ENCODE peak calls at places on chromosomes 6 and 20, in five cellular contexts. One of them, this sample, is unnamed.

GRCh38 chr6:15457903-15458530 is 204.8 kb downstream of the DTNBP1 start:
- DNase-seq in cardiac muscle cell: no peak
- DNase-seq in PC-9: no peak
- DNase-seq in ovary: no peak
- DNase-seq in astrocyte: no peak
- DNase-seq in this sample: no peak

GRCh38 chr6:10268111-10268510 is 146.8 kb downstream of the TFAP2A start:
- DNase-seq in astrocyte: no peak
- DNase-seq in PC-9: no peak
- DNase-seq in cardiac muscle cell: no peak
- DNase-seq in ovary: no peak
- DNase-seq in this sample: no peak

GRCh38 chr6:169881976-169882375 is 130.6 kb downstream of the ERMARD start:
- DNase-seq in cardiac muscle cell: no peak
- DNase-seq in astrocyte: no peak
- DNase-seq in PC-9: no peak
- DNase-seq in ovary: no peak
- DNase-seq in this sample: no peak

GRCh38 chr6:27834879-27835549 is 77.2 kb downstream of the OR2B2 start:
- DNase-seq in cardiac muscle cell: no peak
- DNase-seq in ovary: no peak
- DNase-seq in astrocyte: no peak
- DNase-seq in PC-9: no peak
- DNase-seq in this sample: no peak

GRCh38 chr20:44422083-44422482 is 53.6 kb upstream of the TTPAL start:
- DNase-seq in astrocyte: peak
- DNase-seq in ovary: no peak
- DNase-seq in PC-9: peak
- DNase-seq in cardiac muscle cell: no peak
- DNase-seq in this sample: no peak

GRCh38 chr20:59145926-59146800 is 17.5 kb upstream of the ZNF831 start:
- DNase-seq in astrocyte: no peak
- DNase-seq in ovary: no peak
- DNase-seq in PC-9: no peak
- DNase-seq in cardiac muscle cell: peak
- DNase-seq in this sample: no peak

GRCh38 chr6:154995241-154996162 is at the start of gene TIAM2:
- DNase-seq in astrocyte: no peak
- DNase-seq in ovary: no peak
- DNase-seq in PC-9: no peak
- DNase-seq in cardiac muscle cell: peak
- DNase-seq in this sample: peak

GRCh38 chr6:170290306-170291128 is at the start of gene DLL1:
- DNase-seq in PC-9: no peak
- DNase-seq in ovary: peak
- DNase-seq in astrocyte: peak
- DNase-seq in cardiac muscle cell: peak
- DNase-seq in this sample: peak

GRCh38 chr6:144063744-144064401 is 31.5 kb downstream of the SF3B5 start:
- DNase-seq in PC-9: peak
- DNase-seq in cardiac muscle cell: peak
- DNase-seq in astrocyte: no peak
- DNase-seq in ovary: peak
- DNase-seq in this sample: peak

GRCh38 chr20:54199721-54200176 is 8.1 kb upstream of the PFDN4 start:
- DNase-seq in PC-9: peak
- DNase-seq in ovary: peak
- DNase-seq in cardiac muscle cell: peak
- DNase-seq in astrocyte: no peak
- DNase-seq in this sample: peak

GRCh38 chr20:48847498-48848205 is 19.9 kb upstream of the PREX1 start:
- DNase-seq in PC-9: peak
- DNase-seq in ovary: no peak
- DNase-seq in astrocyte: no peak
- DNase-seq in cardiac muscle cell: no peak
- DNase-seq in this sample: no peak

GRCh38 chr6:85462673-85463072 is 12.8 kb downstream of the NT5E start:
- DNase-seq in ovary: no peak
- DNase-seq in PC-9: no peak
- DNase-seq in cardiac muscle cell: no peak
- DNase-seq in astrocyte: no peak
- DNase-seq in this sample: no peak

GRCh38 chr6:85460951-85461805 is 11.3 kb downstream of the NT5E start:
- DNase-seq in cardiac muscle cell: no peak
- DNase-seq in PC-9: peak
- DNase-seq in astrocyte: peak
- DNase-seq in ovary: peak
- DNase-seq in this sample: no peak

GRCh38 chr6:85460154-85460950 is 10.5 kb downstream of the NT5E start:
- DNase-seq in ovary: no peak
- DNase-seq in astrocyte: no peak
- DNase-seq in cardiac muscle cell: no peak
- DNase-seq in PC-9: no peak
- DNase-seq in this sample: no peak

GRCh38 chr6:85463621-85464259 is 13.9 kb downstream of the NT5E start:
- DNase-seq in astrocyte: no peak
- DNase-seq in ovary: no peak
- DNase-seq in cardiac muscle cell: no peak
- DNase-seq in PC-9: no peak
- DNase-seq in this sample: no peak

DNA sequence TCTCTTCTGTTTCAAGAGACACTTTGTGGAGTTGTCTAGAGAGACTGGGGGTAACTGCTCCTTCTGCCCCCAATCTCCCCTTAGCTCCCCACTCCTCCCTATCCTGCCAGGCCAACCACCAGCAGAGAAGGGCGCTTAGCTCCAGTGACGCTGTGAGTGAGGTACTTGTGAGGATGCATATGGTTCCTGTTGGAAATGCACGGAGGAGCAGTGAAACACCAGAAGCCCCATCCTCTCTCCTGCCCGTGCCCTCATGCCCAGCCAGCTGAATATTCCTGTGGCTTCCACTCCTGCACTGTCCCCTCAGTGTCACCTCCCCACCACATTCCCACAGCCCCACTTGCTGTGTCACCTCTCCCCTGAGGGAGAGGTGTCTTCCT is 11.9 kb downstream of the NT5E start:
- DNase-seq in ovary: no peak
- DNase-seq in PC-9: no peak
- DNase-seq in cardiac muscle cell: no peak
- DNase-seq in astrocyte: no peak
- DNase-seq in this sample: no peak
- H3K27ac ChIP-seq in ovary: peak
- H3K27ac ChIP-seq in PC-9: peak
- H3K27ac ChIP-seq in cardiac muscle cell: no peak
- H3K27ac ChIP-seq in astrocyte: no peak
- H3K27ac ChIP-seq in this sample: no peak

GRCh38 chr6:112618796-112619195 is 271.7 kb downstream of the RFPL4B start:
- DNase-seq in ovary: peak
- DNase-seq in PC-9: peak
- DNase-seq in cardiac muscle cell: peak
- DNase-seq in astrocyte: no peak
- DNase-seq in this sample: peak
- TF ChIP-seq CTCF in ovary: no peak
- TF ChIP-seq CTCF in PC-9: no peak
- TF ChIP-seq CTCF in cardiac muscle cell: no peak
- TF ChIP-seq CTCF in astrocyte: no peak
- TF ChIP-seq CTCF in this sample: peak

DNA sequence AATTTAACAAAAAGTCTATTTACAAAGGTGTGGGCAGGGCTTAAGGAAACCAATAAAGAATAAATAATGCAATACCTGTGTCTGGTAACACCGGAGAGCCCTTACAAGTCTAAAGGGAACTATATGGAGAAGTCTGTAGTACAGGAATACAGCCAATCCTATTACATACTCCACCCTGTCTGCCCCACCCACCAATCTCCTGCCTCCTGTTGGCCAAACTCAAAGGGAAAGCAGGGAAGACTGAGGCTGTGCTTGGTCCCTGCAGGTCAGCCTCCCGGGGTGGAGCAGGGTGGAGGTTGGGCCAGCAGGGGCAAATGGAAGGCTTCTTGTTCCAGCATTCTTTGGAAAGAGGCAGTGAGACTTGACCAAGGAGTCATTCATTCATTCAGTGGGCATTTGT is 31.5 kb downstream of the METTL24 start:
- DNase-seq in cardiac muscle cell: no peak
- DNase-seq in ovary: no peak
- DNase-seq in PC-9: no peak
- DNase-seq in astrocyte: no peak
- DNase-seq in this sample: no peak
- H3K4me3 ChIP-seq in cardiac muscle cell: no peak
- H3K4me3 ChIP-seq in ovary: no peak
- H3K4me3 ChIP-seq in PC-9: no peak
- H3K4me3 ChIP-seq in astrocyte: no peak
- H3K4me3 ChIP-seq in this sample: no peak

GRCh38 chr6:54493138-54493537 is 184.9 kb downstream of the TINAG start:
- DNase-seq in PC-9: peak
- DNase-seq in ovary: no peak
- DNase-seq in astrocyte: peak
- DNase-seq in cardiac muscle cell: no peak
- DNase-seq in this sample: no peak
- H3K27ac ChIP-seq in PC-9: peak
- H3K27ac ChIP-seq in ovary: no peak
- H3K27ac ChIP-seq in astrocyte: peak
- H3K27ac ChIP-seq in cardiac muscle cell: no peak
- H3K27ac ChIP-seq in this sample: no peak

GRCh38 chr6:19028201-19028600 is 641.1 kb downstream of the RNF144B start:
- DNase-seq in ovary: no peak
- DNase-seq in cardiac muscle cell: no peak
- DNase-seq in astrocyte: no peak
- DNase-seq in PC-9: no peak
- DNase-seq in this sample: no peak

DNA sequence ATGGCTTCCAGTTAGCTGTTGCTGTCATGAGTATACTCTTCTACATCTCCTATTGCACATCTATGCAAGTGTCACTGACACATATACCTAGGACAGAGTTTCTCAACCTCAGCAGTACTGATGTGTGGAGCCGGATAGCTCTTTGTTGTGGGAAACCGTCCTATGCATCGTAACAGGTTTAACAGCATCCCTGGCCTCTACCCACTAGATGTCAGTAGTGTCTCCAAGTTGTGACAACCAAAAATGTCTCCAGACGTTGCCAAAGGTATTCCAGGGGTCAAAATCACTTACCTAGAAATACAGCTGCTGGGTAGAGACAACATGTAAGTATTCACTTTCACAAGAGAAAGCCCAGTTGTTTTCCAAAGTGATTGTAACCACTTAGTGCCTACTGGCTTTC is 637.6 kb downstream of the RNF144B start:
- DNase-seq in cardiac muscle cell: peak
- DNase-seq in ovary: no peak
- DNase-seq in PC-9: peak
- DNase-seq in astrocyte: peak
- DNase-seq in this sample: peak
- TF ChIP-seq CTCF in cardiac muscle cell: peak
- TF ChIP-seq CTCF in ovary: no peak
- TF ChIP-seq CTCF in PC-9: peak
- TF ChIP-seq CTCF in astrocyte: peak
- TF ChIP-seq CTCF in this sample: peak

GRCh38 chr20:32482251-32483220 is 102.6 kb downstream of the NOL4L start:
- DNase-seq in ovary: no peak
- DNase-seq in PC-9: no peak
- DNase-seq in cardiac muscle cell: peak
- DNase-seq in astrocyte: no peak
- DNase-seq in this sample: peak

GRCh38 chr20:32479697-32480140 is 105.4 kb downstream of the NOL4L start:
- DNase-seq in cardiac muscle cell: no peak
- DNase-seq in PC-9: no peak
- DNase-seq in astrocyte: no peak
- DNase-seq in ovary: no peak
- DNase-seq in this sample: peak

GRCh38 chr20:32479012-32479411 is 106.1 kb downstream of the NOL4L start:
- DNase-seq in ovary: no peak
- DNase-seq in PC-9: no peak
- DNase-seq in cardiac muscle cell: no peak
- DNase-seq in astrocyte: no peak
- DNase-seq in this sample: peak

GRCh38 chr20:32481311-32482103 is 103.6 kb downstream of the NOL4L start:
- DNase-seq in cardiac muscle cell: no peak
- DNase-seq in ovary: no peak
- DNase-seq in PC-9: no peak
- DNase-seq in astrocyte: no peak
- DNase-seq in this sample: peak

DNA sequence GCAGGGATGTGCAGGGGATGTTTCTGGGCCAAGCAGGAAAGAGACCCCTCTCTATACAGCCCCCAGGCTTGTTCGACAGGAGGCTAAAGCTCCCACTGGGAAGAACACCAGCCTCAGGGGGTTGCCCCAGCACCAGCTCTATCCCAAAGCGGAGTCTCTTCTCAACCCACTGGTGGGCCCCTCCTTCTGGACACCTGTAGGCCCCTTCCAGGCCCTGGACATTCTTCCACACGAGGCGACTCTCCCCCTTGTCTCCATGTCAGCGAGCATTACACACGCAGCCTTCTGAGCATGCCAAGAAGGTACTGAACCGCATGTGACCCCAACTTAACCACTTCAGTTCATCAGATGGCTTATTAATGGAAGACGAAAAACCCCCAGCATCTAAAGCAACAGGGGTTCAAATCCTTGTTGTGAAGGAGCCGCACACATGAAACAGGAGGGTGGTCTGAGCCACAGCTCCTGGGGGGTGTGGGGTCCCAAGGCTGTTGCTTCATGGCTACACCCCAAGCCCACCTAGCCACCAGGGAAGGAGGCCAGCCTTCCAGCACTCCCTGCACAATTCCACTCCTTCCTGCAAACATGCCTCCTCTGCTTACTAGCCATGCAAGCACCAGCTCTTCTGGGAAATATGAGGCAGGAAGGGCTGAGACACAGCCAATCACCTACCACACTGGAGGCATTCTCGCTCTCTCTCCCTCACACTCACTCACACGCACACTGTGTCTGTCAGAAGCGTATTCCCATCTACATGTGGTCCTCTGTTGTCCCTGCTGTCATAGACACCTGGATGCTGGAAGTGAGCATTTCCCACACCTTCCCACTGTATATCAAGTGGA is 104.6 kb downstream of the NOL4L start:
- DNase-seq in astrocyte: no peak
- DNase-seq in cardiac muscle cell: no peak
- DNase-seq in PC-9: no peak
- DNase-seq in ovary: no peak
- DNase-seq in this sample: peak
- H3K4me3 ChIP-seq in astrocyte: peak
- H3K4me3 ChIP-seq in cardiac muscle cell: no peak
- H3K4me3 ChIP-seq in PC-9: no peak
- H3K4me3 ChIP-seq in ovary: no peak
- H3K4me3 ChIP-seq in this sample: no peak

GRCh38 chr6:1461736-1462135 is 72.4 kb downstream of the FOXF2 start:
- DNase-seq in cardiac muscle cell: no peak
- DNase-seq in ovary: no peak
- DNase-seq in astrocyte: no peak
- DNase-seq in PC-9: no peak
- DNase-seq in this sample: no peak
- H3K27ac ChIP-seq in cardiac muscle cell: no peak
- H3K27ac ChIP-seq in ovary: no peak
- H3K27ac ChIP-seq in astrocyte: no peak
- H3K27ac ChIP-seq in PC-9: peak
- H3K27ac ChIP-seq in this sample: no peak

This sample was measured in hepatocyte.